ENCODE peak calls at places on chromosomes 6 and 20, in seven cellular contexts. O is ELR, C is OCI-M1, N is IMR-90, B is psoas muscle, J is uterus, R is GM12891. S is an unnamed sample.

GRCh38 chr6:157449610-157450009 is 68.6 kb downstream of the ZDHHC14 start:
- DNase-seq in O (no peak), N (peak; percentile 67), R (no peak), J (no peak), B (no peak), C (no peak), S (no peak)

GRCh38 chr6:95286874-95287273 is 290.5 kb upstream of the MANEA start:
- DNase-seq in C (no peak), O (no peak), N (no peak), B (no peak), R (no peak), J (no peak), S (no peak)

GRCh38 chr20:24746351-24746685 is 202.8 kb upstream of the CST7 start:
- DNase-seq in N (no peak), J (no peak), R (no peak), B (no peak), O (no peak), C (no peak), S (no peak)

GRCh38 chr6:56899753-56900152 is 55.2 kb upstream of the BEND6 start:
- DNase-seq in N (no peak), R (no peak), O (no peak), B (no peak), J (no peak), C (no peak), S (no peak)

GRCh38 chr20:57061058-57061900 is 205.2 kb downstream of the BMP7 start:
- DNase-seq in B (no peak), J (peak; percentile 40), N (no peak), C (peak; percentile 5), R (no peak), O (peak; percentile 78), S (no peak)

GRCh38 chr20:19817017-19817416 is 59.0 kb downstream of the RIN2 start:
- DNase-seq in C (no peak), B (no peak), R (no peak), J (no peak), N (peak; percentile 98), O (peak; percentile 99), S (no peak)

GRCh38 chr20:4150095-4150492 is 134.7 kb upstream of the RNF24 start:
- DNase-seq in N (peak; percentile 64), R (no peak), O (peak; percentile 69), J (no peak), B (no peak), C (no peak), S (no peak)

GRCh38 chr20:37516697-37517370 is 4.2 kb upstream of the NNAT start:
- DNase-seq in R (no peak), J (no peak), C (no peak), N (peak; percentile 93), B (no peak), O (no peak), S (no peak)

GRCh38 chr6:4979426-4979825 is 24.4 kb downstream of the RPP40 start:
- DNase-seq in B (no peak), C (no peak), O (no peak), R (no peak), J (no peak), N (no peak), S (no peak)

GRCh38 chr6:107600936-107601335 is 111.0 kb downstream of the SOBP start:
- DNase-seq in J (no peak), C (no peak), R (no peak), N (peak; percentile 47), O (peak; percentile 38), B (no peak), S (no peak)

GRCh38 chr6:156262014-156262413 is 515.2 kb upstream of the ARID1B start:
- DNase-seq in B (no peak), C (no peak), R (no peak), J (no peak), N (no peak), O (no peak), S (no peak)

GRCh38 chr6:105459049-105459448 is 56.2 kb upstream of the PREP start:
- DNase-seq in B (no peak), C (no peak), N (no peak), R (no peak), J (no peak), O (peak; percentile 55), S (no peak)

GRCh38 chr20:51220293-51220706 is 197.4 kb upstream of the KCNG1 start:
- DNase-seq in B (no peak), N (no peak), J (peak; percentile 35), O (peak; percentile 46), C (peak; percentile 29), R (peak; percentile 38), S (peak; percentile 62)

GRCh38 chr6:71287038-71287437 is 1.6 kb upstream of the OGFRL1 start:
- DNase-seq in B (peak; percentile 42), O (no peak), J (no peak), N (peak; percentile 11), C (peak; percentile 77), R (no peak), S (no peak)

S was measured in stimulated activated CD4-positive, alpha-beta T cell treated with anti-CD3 and anti-CD28 coated beads, Interleukin-1b, Interleukin-23, amount 100 ng/mL, for 4 hours.